ENCODE peak calls at places on chromosomes 3 and 15, in four cellular contexts. One of them, this sample, is unnamed.

GRCh38 chr3:73603771-73604171 is 21.0 kb downstream of the PDZRN3 start:
- DNase-seq in EH: peak
- DNase-seq in body of pancreas: no peak
- DNase-seq in HAP-1: no peak
- DNase-seq in this sample: no peak

GRCh38 chr3:12679468-12679867 is 15.6 kb upstream of the RAF1 start:
- DNase-seq in body of pancreas: no peak
- DNase-seq in HAP-1: no peak
- DNase-seq in EH: peak
- DNase-seq in this sample: no peak

GRCh38 chr3:10157015-10157414 is 7.7 kb upstream of the IRAK2 start:
- DNase-seq in HAP-1: no peak
- DNase-seq in EH: no peak
- DNase-seq in body of pancreas: no peak
- DNase-seq in this sample: no peak

GRCh38 chr15:57566840-57567239 is 24.9 kb upstream of the MYZAP start:
- DNase-seq in EH: peak
- DNase-seq in body of pancreas: no peak
- DNase-seq in HAP-1: no peak
- DNase-seq in this sample: no peak

GRCh38 chr15:80773122-80773551 is 6.0 kb upstream of the CEMIP start:
- DNase-seq in HAP-1: no peak
- DNase-seq in EH: peak
- DNase-seq in body of pancreas: no peak
- DNase-seq in this sample: no peak

GRCh38 chr3:194377708-194378107 is 8.2 kb upstream of the LRRC15 start:
- DNase-seq in body of pancreas: no peak
- DNase-seq in EH: no peak
- DNase-seq in HAP-1: no peak
- DNase-seq in this sample: no peak

GRCh38 chr3:149221783-149222517 is at the start of gene CP:
- DNase-seq in EH: no peak
- DNase-seq in body of pancreas: no peak
- DNase-seq in HAP-1: peak
- DNase-seq in this sample: peak

GRCh38 chr15:88604381-88604951 is 16.7 kb upstream of the AEN start:
- DNase-seq in HAP-1: no peak
- DNase-seq in EH: no peak
- DNase-seq in body of pancreas: peak
- DNase-seq in this sample: no peak

GRCh38 chr15:70435369-70435768 is 328.0 kb downstream of the UACA start:
- DNase-seq in HAP-1: no peak
- DNase-seq in body of pancreas: no peak
- DNase-seq in EH: no peak
- DNase-seq in this sample: no peak

GRCh38 chr3:146131616-146132410 is 29.2 kb downstream of the PLOD2 start:
- DNase-seq in EH: peak
- DNase-seq in HAP-1: no peak
- DNase-seq in body of pancreas: no peak
- DNase-seq in this sample: no peak

GRCh38 chr3:122469659-122470058 is 45.1 kb downstream of the KPNA1 start:
- DNase-seq in body of pancreas: no peak
- DNase-seq in EH: no peak
- DNase-seq in HAP-1: no peak
- DNase-seq in this sample: no peak

GRCh38 chr3:57951106-57951882 is 56.9 kb upstream of the FLNB start:
- DNase-seq in EH: peak
- DNase-seq in body of pancreas: peak
- DNase-seq in HAP-1: no peak
- DNase-seq in this sample: no peak

GRCh38 chr15:71706461-71707229 is 103.7 kb upstream of the NR2E3 start:
- DNase-seq in body of pancreas: no peak
- DNase-seq in EH: no peak
- DNase-seq in HAP-1: no peak
- DNase-seq in this sample: no peak

GRCh38 chr3:117059054-117059989 is 349.7 kb downstream of the TUSC7 start:
- DNase-seq in body of pancreas: no peak
- DNase-seq in EH: peak
- DNase-seq in HAP-1: peak
- DNase-seq in this sample: no peak

GRCh38 chr3:164332856-164333802 is 745.2 kb downstream of the SI start:
- DNase-seq in HAP-1: no peak
- DNase-seq in EH: peak
- DNase-seq in body of pancreas: no peak
- DNase-seq in this sample: peak

GRCh38 chr15:41698779-41699178 is 38.6 kb downstream of the MGA start:
- DNase-seq in body of pancreas: no peak
- DNase-seq in EH: peak
- DNase-seq in HAP-1: no peak
- DNase-seq in this sample: no peak

GRCh38 chr3:145902166-145902565 is 258.8 kb downstream of the PLOD2 start:
- DNase-seq in EH: peak
- DNase-seq in body of pancreas: no peak
- DNase-seq in HAP-1: no peak
- DNase-seq in this sample: no peak

GRCh38 chr3:84772841-84773240 is 185.9 kb upstream of the CADM2 start:
- DNase-seq in body of pancreas: no peak
- DNase-seq in EH: no peak
- DNase-seq in HAP-1: no peak
- DNase-seq in this sample: no peak

This sample was measured in neuronal stem cell.